ENCODE peak calls at places on chromosomes 16 and 17, in seven cellular contexts. W, N, P, X, Y, H and F are unnamed samples.

GRCh38 chr16:86330906-86331305 is 179.4 kb upstream of the FOXF1 start:
- DNase-seq in W (no peak), N (no peak), P (no peak), X (no peak), Y (no peak), H (no peak), F (no peak)

GRCh38 chr17:31511583-31511982 is 120.1 kb downstream of the RAB11FIP4 start:
- DNase-seq in W (no peak), N (no peak), P (no peak), X (no peak), Y (no peak), H (no peak), F (no peak)

GRCh38 chr17:46994993-46995392 is 15.9 kb upstream of the RPRML start:
- DNase-seq in W (no peak), N (no peak), P (no peak), X (no peak), Y (no peak), H (no peak), F (no peak)

GRCh38 chr16:3904875-3905274 is 24.4 kb upstream of the CREBBP start:
- DNase-seq in W (no peak), N (no peak), P (no peak), X (no peak), Y (no peak), H (no peak), F (peak)

GRCh38 chr17:28888832-28889231 is 8.7 kb downstream of the FLOT2 start:
- DNase-seq in W (no peak), N (no peak), P (no peak), X (no peak), Y (no peak), H (no peak), F (no peak)

GRCh38 chr16:66458292-66458691 is 31.2 kb downstream of the BEAN1 start:
- DNase-seq in W (no peak), N (peak), P (no peak), X (no peak), Y (no peak), H (no peak), F (no peak)

GRCh38 chr17:1008008-1008761 is 11.3 kb downstream of the TIMM22 start:
- DNase-seq in W (no peak), N (peak), P (no peak), X (no peak), Y (no peak), H (no peak), F (no peak)

GRCh38 chr17:50460831-50461526 is 7.7 kb downstream of the CHAD start:
- DNase-seq in W (no peak), N (no peak), P (no peak), X (no peak), Y (no peak), H (no peak), F (no peak)

GRCh38 chr17:38893612-38894011 is 23.8 kb downstream of the LASP1 start:
- DNase-seq in W (peak), N (peak), P (no peak), X (no peak), Y (no peak), H (peak), F (no peak)

GRCh38 chr16:28924399-28924761 is 658 bp downstream of the RABEP2 start:
- DNase-seq in W (no peak), N (no peak), P (no peak), X (no peak), Y (no peak), H (no peak), F (no peak)

GRCh38 chr16:8990445-8990844 is 26.7 kb upstream of the USP7 start:
- DNase-seq in W (no peak), N (no peak), P (no peak), X (no peak), Y (no peak), H (no peak), F (no peak)

GRCh38 chr16:83619381-83620150 is 188.2 kb upstream of the HSBP1 start:
- DNase-seq in W (no peak), N (no peak), P (no peak), X (no peak), Y (no peak), H (no peak), F (no peak)

GRCh38 chr16:81817789-81818304 is 38.8 kb downstream of the PLCG2 start:
- DNase-seq in W (no peak), N (no peak), P (no peak), X (no peak), Y (no peak), H (no peak), F (no peak)

GRCh38 chr16:2838928-2839327 is 8.8 kb downstream of the ZG16B start:
- DNase-seq in W (peak), N (peak), P (no peak), X (no peak), Y (peak), H (peak), F (peak)

GRCh38 chr17:38742431-38743308 is 5.5 kb downstream of the PCGF2 start:
- DNase-seq in W (peak), N (peak), P (peak), X (peak), Y (peak), H (peak), F (peak)

GRCh38 chr16:82882982-82883863 is 256.5 kb downstream of the CDH13 start:
- DNase-seq in W (no peak), N (no peak), P (no peak), X (no peak), Y (no peak), H (no peak), F (no peak)

GRCh38 chr17:33506889-33507650 is 214.0 kb upstream of the ASIC2 start:
- DNase-seq in W (peak), N (no peak), P (no peak), X (no peak), Y (no peak), H (no peak), F (no peak)

GRCh38 chr16:85901110-85901509 is 2.1 kb downstream of the IRF8 start:
- DNase-seq in W (no peak), N (no peak), P (no peak), X (no peak), Y (no peak), H (no peak), F (no peak)

GRCh38 chr17:37488009-37488604 is 1.6 kb upstream of the DUSP14 start:
- DNase-seq in W (peak), N (no peak), P (peak), X (peak), Y (peak), H (peak), F (peak)

GRCh38 chr17:48552453-48553189 is 7.7 kb upstream of the HOXB2 start:
- DNase-seq in W (no peak), N (no peak), P (no peak), X (peak), Y (no peak), H (no peak), F (no peak)

GRCh38 chr16:54817940-54818574 is 112.6 kb upstream of the IRX5 start:
- DNase-seq in W (no peak), N (no peak), P (no peak), X (no peak), Y (no peak), H (no peak), F (no peak)